ENCODE peak calls at places on chromosomes 3 and 15, in ten cellular contexts. K is CD4-positive, CD25-positive, alpha-beta regulatory T cell; C is CD8-positive, alpha-beta T cell; T is thoracic aorta; G is mesendoderm; Q is PC-3; Y is H1; O is neuronal stem cell; P is tibial artery; M is brain microvascular endothelial cell. Z is an unnamed sample. For H3K27me3 and H3K36me3, the result is how much of the 10 kb centered on the place peaks cover.

GRCh38 chr3:39809181-39809994 is at the start of gene MYRIP:
- DNase-seq in K (peak), C (no peak), T (no peak), G (peak), Q (peak), Y (peak), O (peak), P (peak), M (no peak), Z (no peak)

GRCh38 chr3:154758109-154758868 is 321.8 kb upstream of the MME start:
- DNase-seq in K (no peak), C (no peak), T (no peak), G (peak), Q (peak), Y (no peak), O (no peak), P (no peak), M (peak), Z (no peak)

GRCh38 chr3:196202516-196202970 is 8.7 kb downstream of the ZDHHC19 start:
- DNase-seq in K (no peak), C (no peak), T (no peak), G (no peak), Q (no peak), Y (no peak), O (no peak), P (peak), M (peak), Z (no peak)

GRCh38 chr3:101070260-101071121 is 77.3 kb upstream of the ABI3BP start:
- DNase-seq in K (peak), C (peak), T (no peak), G (peak), Q (peak), Y (peak), O (peak), P (no peak), M (peak), Z (peak)

GRCh38 chr15:68578960-68579935 is at the start of gene CORO2B:
- DNase-seq in K (no peak), C (no peak), T (no peak), G (peak), Q (peak), Y (peak), O (no peak), P (peak), M (no peak), Z (no peak)

GRCh38 chr3:100158877-100159563 is 44.7 kb upstream of the FILIP1L start:
- DNase-seq in K (no peak), C (no peak), T (no peak), G (no peak), Q (peak), Y (no peak), O (no peak), P (no peak), M (no peak), Z (no peak)

GRCh38 chr3:66812126-66812525 is 186.0 kb upstream of the KBTBD8 start:
- DNase-seq in K (no peak), C (no peak), T (no peak), G (no peak), Q (no peak), Y (no peak), O (no peak), P (no peak), M (peak), Z (no peak)

GRCh38 chr15:78234515-78235040 is at the start of gene ACSBG1:
- DNase-seq in K (no peak), C (no peak), T (no peak), G (no peak), Q (no peak), Y (no peak), O (no peak), P (no peak), M (no peak), Z (no peak)

GRCh38 chr3:143081844-143082778 is 37.5 kb upstream of the CHST2 start:
- DNase-seq in K (peak), C (no peak), T (no peak), G (no peak), Q (no peak), Y (no peak), O (no peak), P (no peak), M (no peak), Z (no peak)

GRCh38 chr15:85430406-85431204 is 50.2 kb downstream of the AKAP13 start:
- DNase-seq in K (no peak), C (no peak), T (no peak), G (peak), Q (no peak), Y (no peak), O (no peak), P (no peak), M (no peak), Z (no peak)

GRCh38 chr15:66233487-66234415 is 19.8 kb downstream of the MEGF11 start:
- DNase-seq in K (peak), C (no peak), T (no peak), G (peak), Q (no peak), Y (peak), O (no peak), P (no peak), M (no peak), Z (no peak)

GRCh38 chr3:1138036-1138435 is 45.2 kb downstream of the CNTN6 start:
- DNase-seq in K (no peak), C (no peak), T (no peak), G (no peak), Q (no peak), Y (no peak), O (no peak), P (no peak), M (no peak), Z (no peak)

GRCh38 chr3:184565421-184566211 is 4.0 kb downstream of the EPHB3 start:
- DNase-seq in K (no peak), C (no peak), T (no peak), G (peak), Q (peak), Y (no peak), O (no peak), P (no peak), M (peak), Z (no peak)
- H3K27me3 ChIP-seq in K (under half), C (under half), T (under half), G (under half), Q (under half), Y (half or more), O (half or more), P (under half), M (under half), Z (under half)

DNA sequence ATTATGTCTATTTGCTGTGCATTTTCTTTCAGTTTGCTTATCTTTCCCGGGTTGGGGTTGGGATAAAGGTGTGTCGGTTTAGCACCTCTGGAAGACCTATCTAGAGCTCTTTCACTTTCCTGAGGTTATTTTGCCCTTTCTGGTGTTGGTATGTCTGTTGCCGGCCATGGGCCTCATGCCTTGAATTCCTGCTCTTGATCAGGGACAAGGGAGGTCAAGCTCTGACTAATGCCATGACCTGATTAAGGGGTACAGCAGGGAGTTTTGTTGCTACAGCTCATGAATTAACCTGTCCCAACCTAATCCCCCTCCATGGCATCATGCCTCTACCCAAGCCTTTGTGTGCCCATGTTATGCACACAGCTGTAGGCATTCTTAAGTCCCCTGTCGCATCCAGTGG is 70.5 kb upstream of the GOLGA6B start:
- DNase-seq in K (no peak), C (no peak), T (no peak), G (peak), Q (no peak), Y (no peak), O (peak), P (no peak), M (no peak), Z (no peak)
- H3K36me3 ChIP-seq in K (half or more), C (under half), T (under half), G (under half), Q (under half), Y (under half), O (under half), P (under half), M (under half), Z (under half)

DNA sequence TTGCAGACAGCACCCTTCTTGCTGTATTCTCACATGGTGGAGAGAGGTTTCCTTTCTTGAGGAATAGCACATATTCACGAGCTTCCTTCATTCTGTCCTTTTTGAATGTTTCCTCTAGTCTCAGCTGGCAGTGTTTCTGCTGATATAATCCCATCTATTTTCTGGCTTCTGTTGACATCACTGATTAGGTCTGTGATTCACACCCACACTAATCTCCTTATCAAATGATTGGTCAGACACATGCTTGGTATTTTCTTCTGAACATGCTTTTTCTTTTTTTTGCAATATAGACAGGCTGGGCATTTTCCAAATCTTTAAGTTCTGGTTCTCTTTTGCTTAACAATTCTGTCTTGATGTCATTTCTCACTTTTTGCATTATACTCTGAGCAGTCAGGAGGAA is 65.4 kb downstream of the OXSM start:
- DNase-seq in K (no peak), C (no peak), T (no peak), G (no peak), Q (no peak), Y (no peak), O (no peak), P (no peak), M (peak), Z (no peak)
- H3K27ac ChIP-seq in K (no peak), C (no peak), T (no peak), G (no peak), Q (peak), Y (no peak), O (no peak), P (no peak), M (peak), Z (no peak)

GRCh38 chr3:119841808-119842471 is 60.0 kb downstream of the NR1I2 start:
- DNase-seq in K (no peak), C (no peak), T (no peak), G (peak), Q (peak), Y (no peak), O (no peak), P (no peak), M (no peak), Z (no peak)
- H3K27me3 ChIP-seq in K (under half), C (under half), T (under half), G (under half), Q (under half), Y (under half), O (under half), P (under half), M (under half), Z (under half)

GRCh38 chr3:120338517-120338916 is 10.6 kb downstream of the LRRC58 start:
- DNase-seq in K (no peak), C (no peak), T (no peak), G (no peak), Q (no peak), Y (no peak), O (no peak), P (no peak), M (no peak), Z (no peak)

GRCh38 chr3:120341658-120342346 is 7.4 kb downstream of the LRRC58 start:
- DNase-seq in K (no peak), C (no peak), T (no peak), G (peak), Q (no peak), Y (peak), O (peak), P (no peak), M (no peak), Z (no peak)

GRCh38 chr3:120344349-120344748 is 4.8 kb downstream of the LRRC58 start:
- DNase-seq in K (peak), C (no peak), T (no peak), G (no peak), Q (peak), Y (no peak), O (no peak), P (no peak), M (no peak), Z (peak)

GRCh38 chr3:120339362-120339761 is 9.8 kb downstream of the LRRC58 start:
- DNase-seq in K (no peak), C (no peak), T (no peak), G (no peak), Q (no peak), Y (no peak), O (no peak), P (no peak), M (no peak), Z (no peak)
- H3K36me3 ChIP-seq in K (under half), C (under half), T (under half), G (under half), Q (under half), Y (under half), O (under half), P (under half), M (under half), Z (under half)

GRCh38 chr15:62895905-62896316 is 146.6 kb upstream of the TPM1 start:
- DNase-seq in K (no peak), C (no peak), T (no peak), G (peak), Q (peak), Y (no peak), O (no peak), P (no peak), M (peak), Z (no peak)

GRCh38 chr15:62896969-62897486 is 145.5 kb upstream of the TPM1 start:
- DNase-seq in K (no peak), C (no peak), T (peak), G (peak), Q (peak), Y (no peak), O (peak), P (peak), M (peak), Z (no peak)

GRCh38 chr15:62899090-62899493 is 143.5 kb upstream of the TPM1 start:
- DNase-seq in K (no peak), C (no peak), T (no peak), G (no peak), Q (peak), Y (no peak), O (no peak), P (no peak), M (no peak), Z (no peak)

GRCh38 chr15:62896380-62896866 is 146.1 kb upstream of the TPM1 start:
- DNase-seq in K (no peak), C (no peak), T (no peak), G (peak), Q (peak), Y (no peak), O (no peak), P (no peak), M (peak), Z (no peak)

GRCh38 chr15:62897634-62898033 is 144.9 kb upstream of the TPM1 start:
- DNase-seq in K (no peak), C (no peak), T (no peak), G (no peak), Q (no peak), Y (no peak), O (no peak), P (no peak), M (no peak), Z (no peak)
- H3K27ac ChIP-seq in K (no peak), C (no peak), T (peak), G (no peak), Q (peak), Y (no peak), O (no peak), P (peak), M (peak), Z (no peak)

GRCh38 chr3:138933981-138934691 is 12.8 kb downstream of the FOXL2 start:
- DNase-seq in K (no peak), C (no peak), T (no peak), G (no peak), Q (no peak), Y (no peak), O (no peak), P (no peak), M (no peak), Z (no peak)
- H3K27me3 ChIP-seq in K (under half), C (under half), T (under half), G (under half), Q (under half), Y (under half), O (under half), P (under half), M (under half), Z (under half)

DNA sequence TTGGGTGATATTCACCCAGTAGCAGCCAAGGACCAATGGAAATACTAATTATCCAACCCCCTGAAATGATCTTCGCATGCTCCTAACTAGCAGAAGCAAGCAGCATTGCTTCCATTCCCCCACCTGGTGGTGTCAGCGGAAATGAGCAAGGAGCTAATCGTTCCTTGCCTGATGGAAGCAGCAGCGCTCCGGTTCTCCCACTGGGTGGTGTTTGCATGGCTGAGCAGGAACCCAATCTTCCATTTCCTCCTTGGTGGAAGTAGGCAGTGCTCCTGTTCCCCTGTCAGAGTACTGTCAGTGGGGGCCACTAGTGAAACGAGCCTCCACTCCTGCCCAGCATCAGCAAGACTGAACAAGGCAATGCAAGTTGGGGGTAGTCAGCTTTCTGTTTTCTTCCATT is 311.5 kb downstream of the CACNA2D3 start:
- DNase-seq in K (no peak), C (no peak), T (no peak), G (peak), Q (peak), Y (peak), O (peak), P (no peak), M (no peak), Z (no peak)
- H3K36me3 ChIP-seq in K (under half), C (under half), T (under half), G (under half), Q (under half), Y (under half), O (under half), P (under half), M (under half), Z (under half)